ENCODE peak calls at places on chromosome 2, in four cellular contexts. K, Q, D and W are unnamed samples.

GRCh38 chr2:202555354-202555753 is 79.4 kb upstream of the FAM117B start:
- DNase-seq in K (no peak), Q (no peak), D (no peak), W (no peak)

GRCh38 chr2:106127282-106127771 is 66.8 kb downstream of the UXS1 start:
- DNase-seq in K (no peak), Q (no peak), D (no peak), W (no peak)

GRCh38 chr2:3163401-3163800 is 214.2 kb downstream of the EIPR1 start:
- DNase-seq in K (no peak), Q (no peak), D (no peak), W (no peak)

GRCh38 chr2:67604360-67604759 is 207.2 kb downstream of the ETAA1 start:
- DNase-seq in K (no peak), Q (no peak), D (no peak), W (no peak)

GRCh38 chr2:102848366-102848839 is 86.6 kb downstream of the TMEM182 start:
- DNase-seq in K (peak), Q (no peak), D (no peak), W (peak)

GRCh38 chr2:12787891-12788783 is 71.4 kb downstream of the TRIB2 start:
- DNase-seq in K (no peak), Q (no peak), D (no peak), W (no peak)

GRCh38 chr2:71833855-71834554 is 313.7 kb downstream of the CYP26B1 start:
- DNase-seq in K (no peak), Q (no peak), D (no peak), W (no peak)

GRCh38 chr2:107325983-107326786 is 440.2 kb upstream of the ST6GAL2 start:
- DNase-seq in K (no peak), Q (no peak), D (no peak), W (no peak)

GRCh38 chr2:231532189-231533035 is 2.2 kb upstream of the NMUR1 start:
- DNase-seq in K (no peak), Q (no peak), D (no peak), W (no peak)

GRCh38 chr2:235666240-235666781 is 172.5 kb downstream of the AGAP1 start:
- DNase-seq in K (peak), Q (no peak), D (no peak), W (peak)

GRCh38 chr2:168501456-168502065 is 45.5 kb downstream of the CERS6 start:
- DNase-seq in K (no peak), Q (no peak), D (no peak), W (no peak)

GRCh38 chr2:130853391-130853790 is 16.7 kb downstream of the ARHGEF4 start:
- DNase-seq in K (no peak), Q (no peak), D (no peak), W (no peak)

GRCh38 chr2:187993516-187993915 is 298.2 kb upstream of the GULP1 start:
- DNase-seq in K (no peak), Q (no peak), D (no peak), W (no peak)

GRCh38 chr2:205930209-205930608 is 155.8 kb downstream of the INO80D start:
- DNase-seq in K (no peak), Q (no peak), D (no peak), W (no peak)

GRCh38 chr2:174764281-174765063 is at the start of gene CHRNA1:
- DNase-seq in K (no peak), Q (no peak), D (no peak), W (no peak)

GRCh38 chr2:48755473-48755872 is at the start of gene LHCGR:
- DNase-seq in K (no peak), Q (no peak), D (no peak), W (peak)

GRCh38 chr2:216405588-216405987 is 6.7 kb upstream of the SMARCAL1 start:
- DNase-seq in K (no peak), Q (no peak), D (no peak), W (no peak)

GRCh38 chr2:10222-10875 is 36.0 kb downstream of the FAM110C start:
- DNase-seq in K (no peak), Q (no peak), D (no peak), W (peak)

GRCh38 chr2:120497261-120497977 is 151.5 kb downstream of the INHBB start:
- DNase-seq in K (no peak), Q (no peak), D (no peak), W (no peak)

GRCh38 chr2:27655155-27655951 is 8.1 kb downstream of the SUPT7L start:
- DNase-seq in K (peak), Q (no peak), D (no peak), W (no peak)

GRCh38 chr2:23107341-23107941 is 277.5 kb upstream of the KLHL29 start:
- DNase-seq in K (no peak), Q (no peak), D (no peak), W (no peak)

GRCh38 chr2:215851091-215851490 is 162.3 kb downstream of the MREG start:
- DNase-seq in K (no peak), Q (no peak), D (no peak), W (no peak)

GRCh38 chr2:63862802-63863201 is 21.1 kb downstream of the UGP2 start:
- DNase-seq in K (peak), Q (no peak), D (no peak), W (no peak)

GRCh38 chr2:134460583-134460998 is 206.7 kb downstream of the MGAT5 start:
- DNase-seq in K (peak), Q (no peak), D (no peak), W (peak)

GRCh38 chr2:148642112-148642744 is 2.3 kb upstream of the EPC2 start:
- DNase-seq in K (no peak), Q (no peak), D (no peak), W (no peak)

GRCh38 chr2:224287533-224287932 is 114.4 kb downstream of the FAM124B start:
- DNase-seq in K (no peak), Q (no peak), D (no peak), W (no peak)

GRCh38 chr2:200156140-200156858 is 150.2 kb upstream of the SPATS2L start:
- DNase-seq in K (peak), Q (no peak), D (no peak), W (no peak)

GRCh38 chr2:221574231-221574570 is 2.1 kb upstream of the EPHA4 start:
- DNase-seq in K (no peak), Q (no peak), D (no peak), W (no peak)

GRCh38 chr2:85162746-85163301 is 29.6 kb downstream of the TCF7L1 start:
- DNase-seq in K (no peak), Q (peak), D (no peak), W (no peak)

GRCh38 chr2:171964328-171964727 is 35.4 kb upstream of the METAP1D start:
- DNase-seq in K (no peak), Q (no peak), D (no peak), W (no peak)

GRCh38 chr2:189149981-189150380 is 29.6 kb downstream of the COL5A2 start:
- DNase-seq in K (peak), Q (no peak), D (no peak), W (no peak)

GRCh38 chr2:26215833-26216232 is 28.6 kb downstream of the HADHA start:
- DNase-seq in K (no peak), Q (no peak), D (no peak), W (no peak)

GRCh38 chr2:149191915-149192314 is 138.5 kb upstream of the LYPD6 start:
- DNase-seq in K (no peak), Q (no peak), D (no peak), W (no peak)